ENCODE peak calls at places on chromosomes 16 and 17, in eight cellular contexts. One of them, this sample, is unnamed.

GRCh38 chr16:68283840-68284595 is 19.7 kb downstream of the SLC7A6 start:
- DNase-seq in GM23338: no peak
- DNase-seq in hepatocyte: no peak
- DNase-seq in Peyer's patch: peak
- DNase-seq in neural progenitor cell: no peak
- DNase-seq in AG04449: no peak
- DNase-seq in PC-3: no peak
- DNase-seq in ascending aorta: no peak
- DNase-seq in this sample: peak

GRCh38 chr17:49576906-49577650 is 1.4 kb downstream of the NXPH3 start:
- DNase-seq in GM23338: no peak
- DNase-seq in hepatocyte: peak
- DNase-seq in Peyer's patch: no peak
- DNase-seq in neural progenitor cell: no peak
- DNase-seq in AG04449: no peak
- DNase-seq in PC-3: no peak
- DNase-seq in ascending aorta: no peak
- DNase-seq in this sample: no peak

GRCh38 chr17:45222273-45222993 is 748 bp downstream of the FMNL1 start:
- DNase-seq in GM23338: peak
- DNase-seq in hepatocyte: no peak
- DNase-seq in Peyer's patch: peak
- DNase-seq in neural progenitor cell: peak
- DNase-seq in AG04449: no peak
- DNase-seq in PC-3: no peak
- DNase-seq in ascending aorta: no peak
- DNase-seq in this sample: no peak

GRCh38 chr17:700504-701094 is 14.0 kb downstream of the VPS53 start:
- DNase-seq in GM23338: peak
- DNase-seq in hepatocyte: peak
- DNase-seq in Peyer's patch: no peak
- DNase-seq in neural progenitor cell: peak
- DNase-seq in AG04449: no peak
- DNase-seq in PC-3: peak
- DNase-seq in ascending aorta: no peak
- DNase-seq in this sample: peak

GRCh38 chr17:50071692-50072091 is 15.8 kb downstream of the ITGA3 start:
- DNase-seq in GM23338: no peak
- DNase-seq in hepatocyte: no peak
- DNase-seq in Peyer's patch: no peak
- DNase-seq in neural progenitor cell: no peak
- DNase-seq in AG04449: no peak
- DNase-seq in PC-3: no peak
- DNase-seq in ascending aorta: no peak
- DNase-seq in this sample: no peak

GRCh38 chr16:69443809-69444611 is 19.6 kb downstream of the CYB5B start:
- DNase-seq in GM23338: no peak
- DNase-seq in hepatocyte: no peak
- DNase-seq in Peyer's patch: peak
- DNase-seq in neural progenitor cell: no peak
- DNase-seq in AG04449: no peak
- DNase-seq in PC-3: no peak
- DNase-seq in ascending aorta: no peak
- DNase-seq in this sample: peak

GRCh38 chr16:80940069-80940856 is 66.4 kb downstream of the CMC2 start:
- DNase-seq in GM23338: no peak
- DNase-seq in hepatocyte: no peak
- DNase-seq in Peyer's patch: no peak
- DNase-seq in neural progenitor cell: no peak
- DNase-seq in AG04449: no peak
- DNase-seq in PC-3: no peak
- DNase-seq in ascending aorta: no peak
- DNase-seq in this sample: peak

GRCh38 chr17:72445055-72445991 is 324.5 kb downstream of the SOX9 start:
- DNase-seq in GM23338: no peak
- DNase-seq in hepatocyte: peak
- DNase-seq in Peyer's patch: peak
- DNase-seq in neural progenitor cell: no peak
- DNase-seq in AG04449: no peak
- DNase-seq in PC-3: no peak
- DNase-seq in ascending aorta: no peak
- DNase-seq in this sample: no peak

GRCh38 chr16:20683812-20684211 is 13.7 kb downstream of the ACSM1 start:
- DNase-seq in GM23338: no peak
- DNase-seq in hepatocyte: no peak
- DNase-seq in Peyer's patch: no peak
- DNase-seq in neural progenitor cell: no peak
- DNase-seq in AG04449: no peak
- DNase-seq in PC-3: peak
- DNase-seq in ascending aorta: no peak
- DNase-seq in this sample: no peak

GRCh38 chr17:77802811-77803220 is 155.7 kb upstream of the TNRC6C start:
- DNase-seq in GM23338: peak
- DNase-seq in hepatocyte: peak
- DNase-seq in Peyer's patch: no peak
- DNase-seq in neural progenitor cell: peak
- DNase-seq in AG04449: no peak
- DNase-seq in PC-3: no peak
- DNase-seq in ascending aorta: no peak
- DNase-seq in this sample: no peak

GRCh38 chr17:79996291-79996690 is 39.4 kb downstream of the TBC1D16 start:
- DNase-seq in GM23338: no peak
- DNase-seq in hepatocyte: no peak
- DNase-seq in Peyer's patch: no peak
- DNase-seq in neural progenitor cell: no peak
- DNase-seq in AG04449: no peak
- DNase-seq in PC-3: no peak
- DNase-seq in ascending aorta: no peak
- DNase-seq in this sample: no peak
- H3K4me3 ChIP-seq in GM23338: no peak
- H3K4me3 ChIP-seq in hepatocyte: no peak
- H3K4me3 ChIP-seq in Peyer's patch: no peak
- H3K4me3 ChIP-seq in neural progenitor cell: no peak
- H3K4me3 ChIP-seq in AG04449: no peak
- H3K4me3 ChIP-seq in PC-3: no peak
- H3K4me3 ChIP-seq in ascending aorta: no peak
- H3K4me3 ChIP-seq in this sample: no peak

GRCh38 chr16:10919003-10919351 is 23.3 kb downstream of the DEXI start:
- DNase-seq in GM23338: no peak
- DNase-seq in hepatocyte: no peak
- DNase-seq in Peyer's patch: no peak
- DNase-seq in neural progenitor cell: no peak
- DNase-seq in AG04449: no peak
- DNase-seq in PC-3: no peak
- DNase-seq in ascending aorta: no peak
- DNase-seq in this sample: no peak
- TF ChIP-seq CTCF in GM23338: no peak
- TF ChIP-seq CTCF in hepatocyte: no peak
- TF ChIP-seq CTCF in Peyer's patch: no peak
- TF ChIP-seq CTCF in neural progenitor cell: no peak
- TF ChIP-seq CTCF in AG04449: no peak
- TF ChIP-seq CTCF in PC-3: no peak
- TF ChIP-seq CTCF in ascending aorta: no peak
- TF ChIP-seq CTCF in this sample: no peak

DNA sequence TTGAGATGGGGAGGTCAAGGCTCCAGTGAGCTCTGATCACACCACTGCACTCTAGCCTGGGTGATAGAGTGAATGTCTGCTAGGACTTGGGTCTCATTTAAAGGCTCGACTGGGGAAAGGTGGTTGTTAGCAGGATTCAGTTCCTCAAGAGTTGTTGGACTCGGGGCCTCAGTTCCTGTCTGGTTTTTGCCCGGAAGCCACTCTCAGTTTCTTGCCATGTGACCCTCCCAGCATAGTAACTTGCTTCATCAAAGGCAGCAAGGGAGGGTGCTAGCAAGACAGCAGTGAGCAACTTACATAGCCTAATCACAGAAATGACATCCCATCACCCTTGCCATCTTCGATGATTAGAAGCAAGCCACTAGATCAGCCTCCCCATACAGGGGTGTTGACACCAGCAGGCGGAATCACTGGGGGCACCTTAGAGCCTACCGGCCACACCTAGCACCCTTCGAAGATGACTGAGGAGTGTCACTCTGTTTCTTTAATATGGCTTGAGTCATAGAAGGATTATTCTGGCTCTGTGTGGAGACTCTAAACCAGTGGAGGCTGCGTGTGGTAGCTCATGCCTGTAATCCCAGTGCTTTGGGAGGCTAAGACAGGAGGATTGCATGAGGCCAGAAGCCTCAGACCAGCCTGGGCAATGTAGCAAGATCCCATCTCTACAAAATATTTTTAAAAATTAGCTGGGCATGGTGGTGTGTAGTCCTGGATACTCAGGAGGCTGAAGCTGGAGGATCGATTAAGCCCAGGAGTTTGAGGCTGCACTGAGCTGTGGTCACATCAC is 13.2 kb upstream of the SCNN1B start:
- DNase-seq in GM23338: no peak
- DNase-seq in hepatocyte: no peak
- DNase-seq in Peyer's patch: no peak
- DNase-seq in neural progenitor cell: no peak
- DNase-seq in AG04449: no peak
- DNase-seq in PC-3: no peak
- DNase-seq in ascending aorta: no peak
- DNase-seq in this sample: no peak
- H3K4me3 ChIP-seq in GM23338: no peak
- H3K4me3 ChIP-seq in hepatocyte: no peak
- H3K4me3 ChIP-seq in Peyer's patch: no peak
- H3K4me3 ChIP-seq in neural progenitor cell: no peak
- H3K4me3 ChIP-seq in AG04449: no peak
- H3K4me3 ChIP-seq in PC-3: no peak
- H3K4me3 ChIP-seq in ascending aorta: no peak
- H3K4me3 ChIP-seq in this sample: no peak

DNA sequence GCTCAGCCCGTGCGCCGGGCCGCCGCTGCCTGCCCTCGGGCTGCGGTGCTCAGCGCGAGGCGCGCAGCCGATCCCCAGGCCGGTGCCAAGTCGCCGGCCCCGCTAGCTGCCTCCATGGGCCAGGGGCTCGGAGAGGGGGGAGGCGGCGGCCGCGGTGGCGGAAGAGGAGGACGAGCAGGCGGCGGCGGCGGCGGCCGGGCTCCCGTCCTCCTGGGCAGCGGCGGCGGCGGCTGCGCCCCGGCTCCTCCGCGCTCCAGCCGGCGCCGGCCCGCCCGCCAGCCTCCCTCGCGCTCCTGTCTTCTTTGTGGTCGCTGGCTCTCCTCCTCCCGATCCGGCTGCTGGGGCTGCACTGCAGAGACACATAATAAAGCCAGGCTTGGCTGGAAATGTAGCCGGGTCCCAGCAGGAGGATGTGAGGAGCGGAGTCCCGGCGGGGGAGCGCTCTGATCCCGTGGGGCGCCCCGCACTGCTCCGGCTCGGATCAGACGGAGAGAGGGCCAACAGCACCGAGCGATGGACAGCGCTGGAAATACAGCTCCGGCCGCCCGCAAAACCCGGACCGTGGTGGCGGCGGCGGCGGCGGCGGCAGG is 924 bp upstream of the ZNF423 start:
- DNase-seq in GM23338: peak
- DNase-seq in hepatocyte: peak
- DNase-seq in Peyer's patch: peak
- DNase-seq in neural progenitor cell: peak
- DNase-seq in AG04449: peak
- DNase-seq in PC-3: peak
- DNase-seq in ascending aorta: no peak
- DNase-seq in this sample: peak
- TF ChIP-seq CTCF in GM23338: no peak
- TF ChIP-seq CTCF in hepatocyte: peak
- TF ChIP-seq CTCF in Peyer's patch: no peak
- TF ChIP-seq CTCF in neural progenitor cell: peak
- TF ChIP-seq CTCF in AG04449: peak
- TF ChIP-seq CTCF in PC-3: no peak
- TF ChIP-seq CTCF in ascending aorta: peak
- TF ChIP-seq CTCF in this sample: no peak

DNA sequence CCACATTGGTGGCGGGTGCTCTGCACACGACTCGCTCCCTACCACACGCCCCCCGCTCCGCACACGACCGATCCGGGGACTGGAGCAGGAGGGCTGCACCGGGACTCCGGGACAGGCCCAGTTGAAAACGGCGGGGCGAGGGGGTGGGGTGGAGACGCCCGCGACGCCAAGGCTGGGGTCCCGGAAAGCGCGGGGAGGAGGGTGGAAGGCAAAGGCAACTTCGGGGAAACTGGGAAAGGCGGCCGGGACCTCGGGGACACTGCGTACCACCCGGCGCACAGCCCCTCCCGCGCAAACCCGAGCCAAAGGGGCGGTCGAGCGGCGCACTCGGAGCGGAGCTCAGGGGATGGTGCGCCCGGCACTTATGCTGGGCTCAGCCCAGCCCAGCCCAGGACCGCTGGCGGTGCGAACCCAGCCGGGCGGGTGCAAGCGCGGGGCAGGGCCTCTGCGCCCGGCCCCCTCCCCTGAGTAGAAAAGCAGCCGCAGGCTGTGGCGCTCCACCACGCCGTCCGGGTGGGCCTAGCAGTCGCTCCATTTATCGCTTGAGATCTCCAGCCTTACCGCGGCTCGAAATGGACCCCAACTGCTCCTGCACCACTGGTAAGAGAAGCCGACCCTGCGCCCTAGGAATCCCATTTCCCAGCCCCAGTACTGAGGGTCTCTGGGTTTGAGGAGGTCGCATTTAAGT is at the start of gene MT1M:
- DNase-seq in GM23338: peak
- DNase-seq in hepatocyte: peak
- DNase-seq in Peyer's patch: no peak
- DNase-seq in neural progenitor cell: peak
- DNase-seq in AG04449: no peak
- DNase-seq in PC-3: peak
- DNase-seq in ascending aorta: no peak
- DNase-seq in this sample: no peak
- H3K4me3 ChIP-seq in GM23338: peak
- H3K4me3 ChIP-seq in hepatocyte: peak
- H3K4me3 ChIP-seq in Peyer's patch: peak
- H3K4me3 ChIP-seq in neural progenitor cell: peak
- H3K4me3 ChIP-seq in AG04449: peak
- H3K4me3 ChIP-seq in PC-3: peak
- H3K4me3 ChIP-seq in ascending aorta: peak
- H3K4me3 ChIP-seq in this sample: peak

GRCh38 chr16:86899156-86899555 is 320.8 kb downstream of the FOXL1 start:
- DNase-seq in GM23338: no peak
- DNase-seq in hepatocyte: no peak
- DNase-seq in Peyer's patch: no peak
- DNase-seq in neural progenitor cell: no peak
- DNase-seq in AG04449: no peak
- DNase-seq in PC-3: no peak
- DNase-seq in ascending aorta: no peak
- DNase-seq in this sample: no peak
- TF ChIP-seq CTCF in GM23338: no peak
- TF ChIP-seq CTCF in hepatocyte: no peak
- TF ChIP-seq CTCF in Peyer's patch: no peak
- TF ChIP-seq CTCF in neural progenitor cell: no peak
- TF ChIP-seq CTCF in AG04449: no peak
- TF ChIP-seq CTCF in PC-3: no peak
- TF ChIP-seq CTCF in ascending aorta: no peak
- TF ChIP-seq CTCF in this sample: no peak